ENCODE peak calls at places on chromosomes 1 and 21, in five cellular contexts. One of them, this sample, is unnamed.

GRCh38 chr1:222124602-222125001 is 382.7 kb upstream of the DUSP10 start:
- DNase-seq in HCT116: no peak
- DNase-seq in HepG2: no peak
- DNase-seq in SK-N-SH: no peak
- DNase-seq in K562: no peak
- DNase-seq in this sample: no peak

GRCh38 chr21:28871388-28872015 is 121.2 kb downstream of the LTN1 start:
- DNase-seq in HCT116: no peak
- DNase-seq in HepG2: no peak
- DNase-seq in SK-N-SH: no peak
- DNase-seq in K562: no peak
- DNase-seq in this sample: no peak

GRCh38 chr1:16372535-16373340 is 5.7 kb downstream of the SZRD1 start:
- DNase-seq in HCT116: no peak
- DNase-seq in HepG2: no peak
- DNase-seq in SK-N-SH: no peak
- DNase-seq in K562: no peak
- DNase-seq in this sample: no peak

GRCh38 chr1:46769028-46769740 is 29.7 kb upstream of the CYP4B1 start:
- DNase-seq in HCT116: no peak
- DNase-seq in HepG2: no peak
- DNase-seq in SK-N-SH: no peak
- DNase-seq in K562: no peak
- DNase-seq in this sample: no peak

GRCh38 chr1:150575518-150576366 is 3.7 kb downstream of the MCL1 start:
- DNase-seq in HCT116: no peak
- DNase-seq in HepG2: no peak
- DNase-seq in SK-N-SH: no peak
- DNase-seq in K562: no peak
- DNase-seq in this sample: no peak

GRCh38 chr21:26116456-26117011 is 54.0 kb downstream of the APP start:
- DNase-seq in HCT116: no peak
- DNase-seq in HepG2: peak; percentile 23
- DNase-seq in SK-N-SH: peak; percentile 27
- DNase-seq in K562: no peak
- DNase-seq in this sample: no peak

GRCh38 chr21:38938343-38938742 is 132.6 kb downstream of the ETS2 start:
- DNase-seq in HCT116: no peak
- DNase-seq in HepG2: no peak
- DNase-seq in SK-N-SH: peak; percentile 74
- DNase-seq in K562: no peak
- DNase-seq in this sample: no peak

GRCh38 chr1:29811247-29811646 is 574.9 kb downstream of the PTPRU start:
- DNase-seq in HCT116: no peak
- DNase-seq in HepG2: no peak
- DNase-seq in SK-N-SH: peak; percentile 6
- DNase-seq in K562: no peak
- DNase-seq in this sample: no peak

GRCh38 chr1:172286629-172287076 is 133.8 kb upstream of the C1orf105 start:
- DNase-seq in HCT116: no peak
- DNase-seq in HepG2: no peak
- DNase-seq in SK-N-SH: no peak
- DNase-seq in K562: no peak
- DNase-seq in this sample: no peak

GRCh38 chr1:66291047-66291864 is 242.7 kb upstream of the SGIP1 start:
- DNase-seq in HCT116: no peak
- DNase-seq in HepG2: no peak
- DNase-seq in SK-N-SH: no peak
- DNase-seq in K562: no peak
- DNase-seq in this sample: no peak

GRCh38 chr1:43834280-43835140 is 99.1 kb upstream of the ARTN start:
- DNase-seq in HCT116: no peak
- DNase-seq in HepG2: no peak
- DNase-seq in SK-N-SH: no peak
- DNase-seq in K562: peak; percentile 32
- DNase-seq in this sample: no peak

GRCh38 chr1:246066553-246066952 is 440.5 kb downstream of the SMYD3 start:
- DNase-seq in HCT116: no peak
- DNase-seq in HepG2: no peak
- DNase-seq in SK-N-SH: no peak
- DNase-seq in K562: no peak
- DNase-seq in this sample: peak; percentile 10

GRCh38 chr1:76867342-76868130 is at the start of gene ST6GALNAC5:
- DNase-seq in HCT116: no peak
- DNase-seq in HepG2: no peak
- DNase-seq in SK-N-SH: peak; percentile 81
- DNase-seq in K562: no peak
- DNase-seq in this sample: no peak

GRCh38 chr21:35343046-35343816 is 294.1 kb upstream of the RUNX1 start:
- DNase-seq in HCT116: no peak
- DNase-seq in HepG2: no peak
- DNase-seq in SK-N-SH: no peak
- DNase-seq in K562: peak; percentile 46
- DNase-seq in this sample: no peak

GRCh38 chr1:6157528-6158174 is 22.5 kb downstream of the CHD5 start:
- DNase-seq in HCT116: peak; percentile 75
- DNase-seq in HepG2: peak; percentile 89
- DNase-seq in SK-N-SH: no peak
- DNase-seq in K562: peak; percentile 69
- DNase-seq in this sample: no peak

GRCh38 chr1:200861937-200862647 is 10.7 kb upstream of the GPR25 start:
- DNase-seq in HCT116: no peak
- DNase-seq in HepG2: no peak
- DNase-seq in SK-N-SH: no peak
- DNase-seq in K562: no peak
- DNase-seq in this sample: no peak

GRCh38 chr1:247829651-247830050 is 5.7 kb upstream of the OR14A16 start:
- DNase-seq in HCT116: no peak
- DNase-seq in HepG2: no peak
- DNase-seq in SK-N-SH: no peak
- DNase-seq in K562: no peak
- DNase-seq in this sample: no peak

GRCh38 chr1:206705187-206705586 is 20.5 kb downstream of the MAPKAPK2 start:
- DNase-seq in HCT116: no peak
- DNase-seq in HepG2: no peak
- DNase-seq in SK-N-SH: no peak
- DNase-seq in K562: peak; percentile 33
- DNase-seq in this sample: no peak

GRCh38 chr1:27132624-27133023 is 22.3 kb downstream of the SLC9A1 start:
- DNase-seq in HCT116: no peak
- DNase-seq in HepG2: no peak
- DNase-seq in SK-N-SH: no peak
- DNase-seq in K562: no peak
- DNase-seq in this sample: no peak

GRCh38 chr1:47555307-47555706 is 117.5 kb downstream of the FOXD2 start:
- DNase-seq in HCT116: peak; percentile 39
- DNase-seq in HepG2: no peak
- DNase-seq in SK-N-SH: no peak
- DNase-seq in K562: no peak
- DNase-seq in this sample: no peak

GRCh38 chr1:230169454-230170152 is 102.6 kb downstream of the GALNT2 start:
- DNase-seq in HCT116: no peak
- DNase-seq in HepG2: no peak
- DNase-seq in SK-N-SH: no peak
- DNase-seq in K562: no peak
- DNase-seq in this sample: no peak

GRCh38 chr1:173122958-173123852 is 72.5 kb upstream of the TNFSF18 start:
- DNase-seq in HCT116: no peak
- DNase-seq in HepG2: peak; percentile 93
- DNase-seq in SK-N-SH: peak; percentile 4
- DNase-seq in K562: no peak
- DNase-seq in this sample: peak; percentile 50

GRCh38 chr1:179082308-179083030 is 599 bp downstream of the TOR3A start:
- DNase-seq in HCT116: no peak
- DNase-seq in HepG2: peak; percentile 46
- DNase-seq in SK-N-SH: peak; percentile 79
- DNase-seq in K562: peak; percentile 66
- DNase-seq in this sample: no peak

GRCh38 chr1:179083533-179083932 is 1.7 kb downstream of the TOR3A start:
- DNase-seq in HCT116: no peak
- DNase-seq in HepG2: no peak
- DNase-seq in SK-N-SH: no peak
- DNase-seq in K562: no peak
- DNase-seq in this sample: no peak

GRCh38 chr1:179080866-179081695 is 789 bp upstream of the TOR3A start:
- DNase-seq in HCT116: no peak
- DNase-seq in HepG2: no peak
- DNase-seq in SK-N-SH: no peak
- DNase-seq in K562: no peak
- DNase-seq in this sample: no peak

GRCh38 chr1:179083031-179083345 is 1.1 kb downstream of the TOR3A start:
- DNase-seq in HCT116: no peak
- DNase-seq in HepG2: no peak
- DNase-seq in SK-N-SH: peak; percentile 48
- DNase-seq in K562: no peak
- DNase-seq in this sample: no peak

DNA sequence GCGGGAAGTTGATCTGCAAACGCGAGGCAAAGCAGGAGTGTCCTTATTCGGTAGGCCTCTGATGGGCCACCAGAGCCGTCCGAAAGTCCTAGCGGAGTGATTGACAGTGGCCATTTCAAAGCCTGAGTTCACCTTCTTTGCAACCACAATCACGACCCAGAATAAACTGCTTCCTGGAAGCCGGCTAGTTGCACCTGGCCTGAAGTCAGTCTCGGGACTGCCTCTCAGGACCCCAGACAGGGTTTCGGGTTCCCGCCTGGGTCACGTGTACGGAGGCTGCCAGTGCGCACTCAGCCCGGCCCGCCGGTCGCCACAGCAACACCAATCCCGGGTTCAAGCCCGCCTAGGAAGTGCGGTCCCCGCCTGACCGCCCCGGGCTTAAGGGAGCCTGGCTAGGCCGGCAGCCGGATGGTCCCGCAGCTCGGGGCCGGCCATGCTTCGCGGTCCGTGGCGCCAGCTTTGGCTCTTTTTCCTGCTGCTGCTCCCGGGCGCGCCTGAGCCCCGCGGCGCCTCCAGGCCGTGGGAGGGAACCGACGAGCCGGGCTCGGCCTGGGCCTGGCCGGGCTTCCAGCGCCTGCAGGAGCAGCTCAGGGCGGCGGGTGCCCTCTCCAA is at the start of gene TOR3A:
- DNase-seq in HCT116: peak; percentile 68
- DNase-seq in HepG2: peak; percentile 81
- DNase-seq in SK-N-SH: peak; percentile 94
- DNase-seq in K562: peak; percentile 93
- DNase-seq in this sample: peak; percentile 79
- H2AFZ ChIP-seq in HCT116: no peak within 1 kb of the TSS
- H2AFZ ChIP-seq in HepG2: peak within 1 kb of the TSS; percentile 42
- H2AFZ ChIP-seq in SK-N-SH: peak within 1 kb of the TSS; percentile 81
- H2AFZ ChIP-seq in K562: peak within 1 kb of the TSS; percentile 96
- H2AFZ ChIP-seq in this sample: peak within 1 kb of the TSS; percentile 81

GRCh38 chr1:237416924-237417655 is 375.1 kb downstream of the RYR2 start:
- DNase-seq in HCT116: no peak
- DNase-seq in HepG2: no peak
- DNase-seq in SK-N-SH: no peak
- DNase-seq in K562: no peak
- DNase-seq in this sample: no peak

GRCh38 chr1:237405912-237406311 is 363.9 kb downstream of the RYR2 start:
- DNase-seq in HCT116: no peak
- DNase-seq in HepG2: no peak
- DNase-seq in SK-N-SH: no peak
- DNase-seq in K562: no peak
- DNase-seq in this sample: no peak

DNA sequence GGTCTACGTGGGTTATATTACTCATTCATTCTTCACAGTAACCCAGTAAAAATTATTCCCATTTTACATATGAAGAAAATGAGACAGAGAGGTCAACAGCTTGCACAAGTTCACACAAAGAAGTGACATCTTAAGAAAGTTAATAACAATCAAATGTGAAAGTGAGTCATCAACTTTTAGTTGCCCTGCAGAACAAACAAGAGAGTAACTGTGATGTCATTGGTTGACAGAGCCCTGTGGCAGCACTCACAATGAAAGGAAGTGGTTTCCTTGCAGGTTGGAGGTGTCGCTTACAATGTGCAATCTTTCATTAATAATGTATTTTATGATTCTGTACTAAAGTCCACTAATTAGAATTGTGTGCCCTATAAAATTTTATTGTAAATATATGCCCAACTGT is 369.6 kb downstream of the RYR2 start:
- DNase-seq in HCT116: no peak
- DNase-seq in HepG2: no peak
- DNase-seq in SK-N-SH: no peak
- DNase-seq in K562: no peak
- DNase-seq in this sample: no peak
- TF ChIP-seq SIN3A in HCT116: no peak
- TF ChIP-seq SIN3A in HepG2: no peak
- TF ChIP-seq SIN3A in SK-N-SH: no peak
- TF ChIP-seq SIN3A in K562: no peak
- TF ChIP-seq SIN3A in this sample: no peak

GRCh38 chr1:198556969-198557368 is 16.5 kb upstream of the ATP6V1G3 start:
- DNase-seq in HCT116: no peak
- DNase-seq in HepG2: no peak
- DNase-seq in SK-N-SH: no peak
- DNase-seq in K562: peak; percentile 23
- DNase-seq in this sample: no peak
- H2AFZ ChIP-seq in HCT116: no peak overlapping the region
- H2AFZ ChIP-seq in HepG2: no peak overlapping the region
- H2AFZ ChIP-seq in SK-N-SH: no peak overlapping the region
- H2AFZ ChIP-seq in K562: peak overlapping the region; percentile 83
- H2AFZ ChIP-seq in this sample: peak overlapping the region; percentile 36

DNA sequence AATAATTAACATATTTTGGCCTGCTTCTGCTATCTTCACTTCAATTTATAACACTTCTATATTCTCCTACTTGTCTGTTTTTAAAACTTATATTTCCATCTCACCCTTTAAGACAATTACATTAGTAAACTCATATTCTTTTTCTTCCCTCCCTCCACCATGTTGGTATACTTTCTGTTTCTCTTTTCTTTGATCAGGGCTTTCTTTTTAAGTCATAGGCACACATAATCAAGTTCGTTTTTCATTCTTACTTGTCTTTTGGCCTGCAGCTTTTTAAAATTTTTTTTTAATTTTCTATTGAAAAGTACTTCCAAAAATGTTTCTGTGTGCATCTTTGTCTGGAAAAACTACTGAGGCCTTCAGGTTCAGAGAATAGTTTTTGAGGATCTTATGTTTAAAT is 2.3 kb downstream of the PYHIN1 start:
- DNase-seq in HCT116: no peak
- DNase-seq in HepG2: no peak
- DNase-seq in SK-N-SH: no peak
- DNase-seq in K562: no peak
- DNase-seq in this sample: no peak
- TF ChIP-seq SIN3A in HCT116: no peak
- TF ChIP-seq SIN3A in HepG2: no peak
- TF ChIP-seq SIN3A in SK-N-SH: no peak
- TF ChIP-seq SIN3A in K562: no peak
- TF ChIP-seq SIN3A in this sample: no peak

This sample was measured in H1.